ENCODE peak calls at places on chromosomes 1 and 21, in seven cellular contexts. One of them, this sample, is unnamed.

GRCh38 chr1:77371396-77371795 is 89.6 kb downstream of the AK5 start:
- DNase-seq in IMR-90: peak; percentile 43
- DNase-seq in neuronal stem cell: no peak
- DNase-seq in mesendoderm: no peak
- DNase-seq in H9: no peak
- DNase-seq in H1: no peak
- DNase-seq in trophoblast cell: no peak
- DNase-seq in this sample: peak; percentile 76

GRCh38 chr1:107515702-107516101 is 374.9 kb downstream of the NTNG1 start:
- DNase-seq in IMR-90: no peak
- DNase-seq in neuronal stem cell: no peak
- DNase-seq in mesendoderm: no peak
- DNase-seq in H9: no peak
- DNase-seq in H1: peak; percentile 32
- DNase-seq in trophoblast cell: no peak
- DNase-seq in this sample: no peak

GRCh38 chr1:18556364-18556763 is 74.3 kb upstream of the PAX7 start:
- DNase-seq in IMR-90: peak; percentile 12
- DNase-seq in neuronal stem cell: no peak
- DNase-seq in mesendoderm: peak; percentile 47
- DNase-seq in H9: no peak
- DNase-seq in H1: no peak
- DNase-seq in trophoblast cell: no peak
- DNase-seq in this sample: no peak

GRCh38 chr1:240171907-240172306 is 80.2 kb downstream of the FMN2 start:
- DNase-seq in IMR-90: no peak
- DNase-seq in neuronal stem cell: no peak
- DNase-seq in mesendoderm: no peak
- DNase-seq in H9: no peak
- DNase-seq in H1: no peak
- DNase-seq in trophoblast cell: no peak
- DNase-seq in this sample: no peak

GRCh38 chr1:236868625-236869467 is 73.8 kb downstream of the MTR start:
- DNase-seq in IMR-90: peak; percentile 77
- DNase-seq in neuronal stem cell: peak; percentile 47
- DNase-seq in mesendoderm: peak; percentile 77
- DNase-seq in H9: peak; percentile 67
- DNase-seq in H1: no peak
- DNase-seq in trophoblast cell: peak; percentile 33
- DNase-seq in this sample: peak; percentile 64

GRCh38 chr1:223771814-223772770 is 59.8 kb downstream of the CAPN2 start:
- DNase-seq in IMR-90: peak; percentile 91
- DNase-seq in neuronal stem cell: no peak
- DNase-seq in mesendoderm: peak; percentile 92
- DNase-seq in H9: peak; percentile 71
- DNase-seq in H1: peak; percentile 45
- DNase-seq in trophoblast cell: peak; percentile 18
- DNase-seq in this sample: peak; percentile 84

GRCh38 chr1:21906173-21907078 is 30.7 kb downstream of the HSPG2 start:
- DNase-seq in IMR-90: peak; percentile 34
- DNase-seq in neuronal stem cell: no peak
- DNase-seq in mesendoderm: no peak
- DNase-seq in H9: no peak
- DNase-seq in H1: no peak
- DNase-seq in trophoblast cell: peak; percentile 29
- DNase-seq in this sample: peak; percentile 84

GRCh38 chr1:232682248-232682647 is 52.3 kb upstream of the SIPA1L2 start:
- DNase-seq in IMR-90: no peak
- DNase-seq in neuronal stem cell: no peak
- DNase-seq in mesendoderm: peak; percentile 71
- DNase-seq in H9: no peak
- DNase-seq in H1: no peak
- DNase-seq in trophoblast cell: no peak
- DNase-seq in this sample: no peak

GRCh38 chr1:90411155-90411554 is 305.9 kb downstream of the BARHL2 start:
- DNase-seq in IMR-90: no peak
- DNase-seq in neuronal stem cell: no peak
- DNase-seq in mesendoderm: no peak
- DNase-seq in H9: no peak
- DNase-seq in H1: no peak
- DNase-seq in trophoblast cell: no peak
- DNase-seq in this sample: no peak

GRCh38 chr21:34668803-34669148 is at the start of gene CLIC6:
- DNase-seq in IMR-90: no peak
- DNase-seq in neuronal stem cell: peak; percentile 21
- DNase-seq in mesendoderm: peak; percentile 64
- DNase-seq in H9: peak; percentile 77
- DNase-seq in H1: no peak
- DNase-seq in trophoblast cell: no peak
- DNase-seq in this sample: no peak

GRCh38 chr1:45647248-45648021 is 23.6 kb upstream of the CCDC17 start:
- DNase-seq in IMR-90: no peak
- DNase-seq in neuronal stem cell: no peak
- DNase-seq in mesendoderm: no peak
- DNase-seq in H9: no peak
- DNase-seq in H1: no peak
- DNase-seq in trophoblast cell: no peak
- DNase-seq in this sample: no peak

GRCh38 chr1:178686407-178686806 is 38.6 kb upstream of the RALGPS2 start:
- DNase-seq in IMR-90: no peak
- DNase-seq in neuronal stem cell: no peak
- DNase-seq in mesendoderm: no peak
- DNase-seq in H9: no peak
- DNase-seq in H1: no peak
- DNase-seq in trophoblast cell: no peak
- DNase-seq in this sample: no peak

GRCh38 chr1:90220496-90220895 is 225.6 kb downstream of the ZNF326 start:
- DNase-seq in IMR-90: no peak
- DNase-seq in neuronal stem cell: no peak
- DNase-seq in mesendoderm: no peak
- DNase-seq in H9: no peak
- DNase-seq in H1: no peak
- DNase-seq in trophoblast cell: peak; percentile 54
- DNase-seq in this sample: no peak

GRCh38 chr1:72230746-72231145 is 51.6 kb downstream of the NEGR1 start:
- DNase-seq in IMR-90: peak; percentile 23
- DNase-seq in neuronal stem cell: no peak
- DNase-seq in mesendoderm: no peak
- DNase-seq in H9: no peak
- DNase-seq in H1: no peak
- DNase-seq in trophoblast cell: no peak
- DNase-seq in this sample: no peak

GRCh38 chr1:192958871-192959270 is 100.3 kb downstream of the UCHL5 start:
- DNase-seq in IMR-90: peak; percentile 74
- DNase-seq in neuronal stem cell: no peak
- DNase-seq in mesendoderm: no peak
- DNase-seq in H9: no peak
- DNase-seq in H1: no peak
- DNase-seq in trophoblast cell: no peak
- DNase-seq in this sample: no peak

GRCh38 chr1:174447866-174448530 is at the start of gene GPR52:
- DNase-seq in IMR-90: no peak
- DNase-seq in neuronal stem cell: no peak
- DNase-seq in mesendoderm: peak; percentile 10
- DNase-seq in H9: no peak
- DNase-seq in H1: no peak
- DNase-seq in trophoblast cell: no peak
- DNase-seq in this sample: no peak

GRCh38 chr1:150192012-150192411 is 42.3 kb downstream of the PLEKHO1 start:
- DNase-seq in IMR-90: peak; percentile 81
- DNase-seq in neuronal stem cell: no peak
- DNase-seq in mesendoderm: no peak
- DNase-seq in H9: no peak
- DNase-seq in H1: no peak
- DNase-seq in trophoblast cell: peak; percentile 58
- DNase-seq in this sample: peak; percentile 32

GRCh38 chr1:160351629-160352028 is 8.4 kb downstream of the NCSTN start:
- DNase-seq in IMR-90: no peak
- DNase-seq in neuronal stem cell: no peak
- DNase-seq in mesendoderm: no peak
- DNase-seq in H9: no peak
- DNase-seq in H1: no peak
- DNase-seq in trophoblast cell: no peak
- DNase-seq in this sample: no peak

GRCh38 chr1:45870500-45870899 is 67.1 kb downstream of the MAST2 start:
- DNase-seq in IMR-90: no peak
- DNase-seq in neuronal stem cell: no peak
- DNase-seq in mesendoderm: no peak
- DNase-seq in H9: no peak
- DNase-seq in H1: no peak
- DNase-seq in trophoblast cell: no peak
- DNase-seq in this sample: no peak

GRCh38 chr1:112700290-112701226 is 6.4 kb downstream of the RHOC start:
- DNase-seq in IMR-90: peak; percentile 95
- DNase-seq in neuronal stem cell: no peak
- DNase-seq in mesendoderm: peak; percentile 98
- DNase-seq in H9: peak; percentile 86
- DNase-seq in H1: peak; percentile 83
- DNase-seq in trophoblast cell: peak; percentile 62
- DNase-seq in this sample: peak; percentile 98

GRCh38 chr1:155130272-155131006 is 2.8 kb downstream of the EFNA1 start:
- DNase-seq in IMR-90: no peak
- DNase-seq in neuronal stem cell: no peak
- DNase-seq in mesendoderm: peak; percentile 61
- DNase-seq in H9: no peak
- DNase-seq in H1: no peak
- DNase-seq in trophoblast cell: no peak
- DNase-seq in this sample: no peak

GRCh38 chr1:65948609-65949229 is 156.0 kb downstream of the PDE4B start:
- DNase-seq in IMR-90: peak; percentile 79
- DNase-seq in neuronal stem cell: no peak
- DNase-seq in mesendoderm: peak; percentile 60
- DNase-seq in H9: no peak
- DNase-seq in H1: no peak
- DNase-seq in trophoblast cell: no peak
- DNase-seq in this sample: peak; percentile 39

GRCh38 chr1:101253976-101254660 is 17.3 kb downstream of the S1PR1 start:
- DNase-seq in IMR-90: peak; percentile 63
- DNase-seq in neuronal stem cell: no peak
- DNase-seq in mesendoderm: no peak
- DNase-seq in H9: no peak
- DNase-seq in H1: no peak
- DNase-seq in trophoblast cell: no peak
- DNase-seq in this sample: peak; percentile 65

GRCh38 chr1:243294723-243295121 is 38.9 kb downstream of the SDCCAG8 start:
- DNase-seq in IMR-90: peak; percentile 68
- DNase-seq in neuronal stem cell: no peak
- DNase-seq in mesendoderm: no peak
- DNase-seq in H9: no peak
- DNase-seq in H1: no peak
- DNase-seq in trophoblast cell: no peak
- DNase-seq in this sample: peak; percentile 55

GRCh38 chr1:28449904-28450303 is 55.9 kb upstream of the RCC1 start:
- DNase-seq in IMR-90: no peak
- DNase-seq in neuronal stem cell: no peak
- DNase-seq in mesendoderm: no peak
- DNase-seq in H9: no peak
- DNase-seq in H1: no peak
- DNase-seq in trophoblast cell: no peak
- DNase-seq in this sample: no peak

GRCh38 chr1:99173282-99173681 is 91.0 kb upstream of the PLPPR4 start:
- DNase-seq in IMR-90: peak; percentile 3
- DNase-seq in neuronal stem cell: no peak
- DNase-seq in mesendoderm: no peak
- DNase-seq in H9: no peak
- DNase-seq in H1: no peak
- DNase-seq in trophoblast cell: peak; percentile 22
- DNase-seq in this sample: no peak

DNA sequence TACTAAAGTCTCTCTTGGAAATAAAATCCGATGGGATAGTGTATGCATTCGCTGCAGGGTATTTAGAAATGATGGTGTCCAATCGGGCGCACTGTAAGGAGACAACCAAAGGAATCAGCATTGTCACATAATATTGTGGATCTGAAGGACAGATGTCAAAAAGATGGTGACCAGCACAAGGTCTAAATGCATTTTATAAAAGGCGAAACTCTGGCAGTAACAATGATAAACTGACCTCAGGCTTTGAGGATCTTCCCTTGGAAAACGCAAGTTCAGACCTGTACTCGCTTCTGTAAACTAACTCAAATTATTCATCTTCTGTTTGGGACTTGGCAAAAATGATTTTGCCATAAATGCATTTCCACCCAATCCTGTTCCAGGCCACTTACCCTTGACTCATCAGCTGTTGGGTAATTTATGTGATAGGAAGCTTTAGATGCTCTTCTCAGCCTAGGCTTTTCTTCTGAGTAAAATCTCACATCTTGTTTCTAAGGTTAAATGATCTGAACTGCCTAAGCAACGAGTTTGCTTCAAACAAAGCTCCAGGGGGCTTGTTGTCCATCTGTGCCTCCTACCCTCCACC is 33.8 kb downstream of the STPG1 start:
- DNase-seq in IMR-90: peak; percentile 76
- DNase-seq in neuronal stem cell: no peak
- DNase-seq in mesendoderm: no peak
- DNase-seq in H9: no peak
- DNase-seq in H1: peak; percentile 22
- DNase-seq in trophoblast cell: no peak
- DNase-seq in this sample: peak; percentile 27
- H3K27ac ChIP-seq in IMR-90: no peak overlapping the region
- H3K27ac ChIP-seq in neuronal stem cell: no peak overlapping the region
- H3K27ac ChIP-seq in mesendoderm: no peak overlapping the region
- H3K27ac ChIP-seq in H9: no peak overlapping the region
- H3K27ac ChIP-seq in H1: no peak overlapping the region
- H3K27ac ChIP-seq in trophoblast cell: no peak overlapping the region
- H3K27ac ChIP-seq in this sample: no peak overlapping the region

GRCh38 chr1:43962324-43962723 is 7.5 kb upstream of the DPH2 start:
- DNase-seq in IMR-90: no peak
- DNase-seq in neuronal stem cell: no peak
- DNase-seq in mesendoderm: no peak
- DNase-seq in H9: no peak
- DNase-seq in H1: no peak
- DNase-seq in trophoblast cell: no peak
- DNase-seq in this sample: no peak
- H3K4ac ChIP-seq in IMR-90: no peak overlapping the region
- H3K4ac ChIP-seq in neuronal stem cell: no peak overlapping the region
- H3K4ac ChIP-seq in mesendoderm: no peak overlapping the region
- H3K4ac ChIP-seq in H9: no peak overlapping the region
- H3K4ac ChIP-seq in H1: no peak overlapping the region
- H3K4ac ChIP-seq in trophoblast cell: no peak overlapping the region
- H3K4ac ChIP-seq in this sample: no peak overlapping the region

GRCh38 chr1:91749690-91750335 is 136.1 kb downstream of the TGFBR3 start:
- DNase-seq in IMR-90: no peak
- DNase-seq in neuronal stem cell: no peak
- DNase-seq in mesendoderm: no peak
- DNase-seq in H9: no peak
- DNase-seq in H1: no peak
- DNase-seq in trophoblast cell: no peak
- DNase-seq in this sample: no peak
- H3K27ac ChIP-seq in IMR-90: no peak overlapping the region
- H3K27ac ChIP-seq in neuronal stem cell: no peak overlapping the region
- H3K27ac ChIP-seq in mesendoderm: no peak overlapping the region
- H3K27ac ChIP-seq in H9: no peak overlapping the region
- H3K27ac ChIP-seq in H1: no peak overlapping the region
- H3K27ac ChIP-seq in trophoblast cell: no peak overlapping the region
- H3K27ac ChIP-seq in this sample: no peak overlapping the region

DNA sequence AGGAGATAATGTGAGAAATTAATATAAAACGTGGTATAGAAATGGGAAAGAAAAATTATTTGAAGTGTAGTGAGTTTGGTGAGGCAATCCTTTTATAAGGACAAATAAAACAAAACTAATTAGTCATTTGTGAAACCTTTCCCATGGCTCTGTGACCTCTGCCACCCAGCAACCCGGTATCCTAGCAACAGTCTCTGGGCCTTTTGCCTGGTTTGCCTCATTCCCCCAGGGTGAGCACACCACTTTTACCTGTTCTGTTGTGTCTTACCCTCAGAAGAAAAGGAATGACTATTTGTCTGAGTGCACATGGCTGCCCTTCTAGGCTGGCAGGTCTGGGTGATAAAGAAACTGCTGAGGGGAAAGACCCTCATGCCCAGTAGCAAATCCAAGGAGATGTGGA is 21.5 kb downstream of the OVAAL start:
- DNase-seq in IMR-90: peak; percentile 25
- DNase-seq in neuronal stem cell: no peak
- DNase-seq in mesendoderm: peak; percentile 14
- DNase-seq in H9: no peak
- DNase-seq in H1: no peak
- DNase-seq in trophoblast cell: peak; percentile 74
- DNase-seq in this sample: peak; percentile 25
- H3K4ac ChIP-seq in IMR-90: peak overlapping the region; percentile 40
- H3K4ac ChIP-seq in neuronal stem cell: no peak overlapping the region
- H3K4ac ChIP-seq in mesendoderm: no peak overlapping the region
- H3K4ac ChIP-seq in H9: no peak overlapping the region
- H3K4ac ChIP-seq in H1: no peak overlapping the region
- H3K4ac ChIP-seq in trophoblast cell: no peak overlapping the region
- H3K4ac ChIP-seq in this sample: no peak overlapping the region

This sample was measured in mesenchymal stem cell.